ENCODE peak calls at places on chromosomes 3 and 15, in six cellular contexts. M is activated naive CD4-positive, alpha-beta T cell; D is epithelial cell of proximal tubule; H is mesenchymal stem cell; T is stimulated activated effector memory CD8-positive, alpha-beta T cell treated with anti-CD3 and anti-CD28 coated beads, Interleukin-12 subunit alpha, Interleukin-12 subunit beta, amount 100 ng/mL, for 72 hours; V is NCI-H524. A is an unnamed sample.

GRCh38 chr3:153173758-153174516 is 11.9 kb downstream of the RAP2B start:
- DNase-seq in M (no peak), D (no peak), H (peak; percentile 44), T (no peak), V (peak; percentile 8), A (no peak)

GRCh38 chr3:142211034-142211433 is 14.4 kb downstream of the GK5 start:
- DNase-seq in M (no peak), D (no peak), H (peak; percentile 5), T (no peak), V (peak; percentile 9), A (no peak)

GRCh38 chr3:30333903-30334302 is 272.5 kb upstream of the TGFBR2 start:
- DNase-seq in M (no peak), D (no peak), H (no peak), T (no peak), V (no peak), A (no peak)

GRCh38 chr15:69143756-69144436 is 16.5 kb upstream of the GLCE start:
- DNase-seq in M (no peak), D (no peak), H (no peak), T (no peak), V (peak; percentile 97), A (no peak)

GRCh38 chr3:12395349-12396012 is 88.8 kb upstream of the TSEN2 start:
- DNase-seq in M (no peak), D (no peak), H (no peak), T (no peak), V (no peak), A (no peak)

GRCh38 chr15:82999905-83000671 is 11.4 kb downstream of the C15orf40 start:
- DNase-seq in M (peak; percentile 5), D (peak; percentile 33), H (peak; percentile 67), T (peak; percentile 57), V (peak; percentile 16), A (peak; percentile 26)

GRCh38 chr15:57861039-57861638 is 154.6 kb downstream of the POLR2M start:
- DNase-seq in M (no peak), D (peak; percentile 23), H (peak; percentile 65), T (no peak), V (peak; percentile 65), A (peak; percentile 17)

GRCh38 chr15:68112711-68113110 is 58.6 kb downstream of the PIAS1 start:
- DNase-seq in M (no peak), D (no peak), H (no peak), T (no peak), V (no peak), A (no peak)

GRCh38 chr3:59680916-59681315 is 631.1 kb upstream of the CFAP20DC start:
- DNase-seq in M (no peak), D (no peak), H (no peak), T (no peak), V (no peak), A (no peak)

GRCh38 chr3:169662215-169663070 is 1.1 kb downstream of the MECOM start:
- DNase-seq in M (peak; percentile 10), D (no peak), H (peak; percentile 50), T (peak; percentile 70), V (peak; percentile 86), A (peak; percentile 37)

GRCh38 chr3:56862352-56863062 is 60.8 kb upstream of the ARHGEF3 start:
- DNase-seq in M (no peak), D (peak; percentile 66), H (peak; percentile 79), T (peak; percentile 58), V (no peak), A (no peak)

GRCh38 chr15:80695099-80695910 is at the start of gene ABHD17C:
- DNase-seq in M (peak; percentile 32), D (no peak), H (peak; percentile 75), T (peak; percentile 70), V (peak; percentile 12), A (peak; percentile 64)

GRCh38 chr15:49435201-49435600 is 12.2 kb downstream of the FGF7 start:
- DNase-seq in M (no peak), D (no peak), H (no peak), T (no peak), V (no peak), A (no peak)

GRCh38 chr15:70923311-70924080 is 30.9 kb downstream of the LRRC49 start:
- DNase-seq in M (no peak), D (no peak), H (no peak), T (no peak), V (no peak), A (no peak)

GRCh38 chr15:78368671-78369070 is 28.5 kb downstream of the CRABP1 start:
- DNase-seq in M (no peak), D (no peak), H (no peak), T (no peak), V (peak; percentile 49), A (no peak)

GRCh38 chr3:132038198-132038825 is 3.5 kb upstream of the CPNE4 start:
- DNase-seq in M (no peak), D (no peak), H (peak; percentile 19), T (no peak), V (peak; percentile 15), A (no peak)

A was measured in adrenal gland.